ENCODE peak calls at places on chromosomes 2 and 18, in five cellular contexts. A, K, E, R and V are unnamed samples.

GRCh38 chr2:100752628-100753333 is 67.2 kb upstream of the NPAS2 start:
- DNase-seq in R (no peak), E (peak; percentile 67), K (no peak), A (peak; percentile 40), V (no peak)

GRCh38 chr2:85250045-85250444 is 77.7 kb downstream of the TGOLN2 start:
- DNase-seq in A (no peak), R (no peak), E (no peak), K (no peak), V (no peak)

GRCh38 chr18:10739152-10739551 is 213.3 kb downstream of the NAPG start:
- DNase-seq in E (no peak), K (no peak), A (no peak), R (no peak), V (no peak)

GRCh38 chr2:61327173-61327572 is 143.7 kb downstream of the USP34 start:
- DNase-seq in K (no peak), R (no peak), E (no peak), A (no peak), V (no peak)

GRCh38 chr2:215680605-215681598 is 245.0 kb upstream of the FN1 start:
- DNase-seq in K (no peak), A (no peak), E (peak; percentile 100), R (peak; percentile 50), V (no peak)

GRCh38 chr2:20378891-20379519 is 28.4 kb upstream of the PUM2 start:
- DNase-seq in E (peak; percentile 80), K (peak; percentile 60), A (peak; percentile 77), R (no peak), V (peak; percentile 81)

GRCh38 chr18:3596324-3597158 is 146.6 kb downstream of the TGIF1 start:
- DNase-seq in A (no peak), K (peak; percentile 81), E (peak; percentile 88), R (no peak), V (no peak)

GRCh38 chr2:196801986-196802385 is 2.5 kb upstream of the GTF3C3 start:
- DNase-seq in E (no peak), K (no peak), R (no peak), A (no peak), V (no peak)

GRCh38 chr2:112162956-112163355 is 24.8 kb downstream of the FBLN7 start:
- DNase-seq in K (no peak), A (no peak), R (no peak), E (no peak), V (no peak)

GRCh38 chr2:191740776-191741175 is 62.8 kb downstream of the NABP1 start:
- DNase-seq in E (no peak), A (no peak), K (no peak), R (no peak), V (no peak)
- TF ChIP-seq ESRRA in E (no peak), A (no peak), K (no peak), R (no peak), V (no peak)

GRCh38 chr2:239791727-239792648 is 233.2 kb downstream of the NDUFA10 start:
- DNase-seq in A (no peak), E (no peak), R (no peak), K (no peak), V (no peak)
- TF ChIP-seq MAX in A (no peak), E (no peak), R (no peak), K (no peak), V (no peak)

GRCh38 chr2:54724560-54725342 is 1.3 kb downstream of the EML6 start:
- DNase-seq in A (peak; percentile 30), E (no peak), K (peak; percentile 21), R (no peak), V (peak; percentile 44)
- TF ChIP-seq ESRRA in A (no peak), E (no peak), K (no peak), R (no peak), V (no peak)

GRCh38 chr2:194304191-194304590 is 1352.8 kb upstream of the SLC39A10 start:
- DNase-seq in A (no peak), K (no peak), E (no peak), R (no peak), V (no peak)

DNA sequence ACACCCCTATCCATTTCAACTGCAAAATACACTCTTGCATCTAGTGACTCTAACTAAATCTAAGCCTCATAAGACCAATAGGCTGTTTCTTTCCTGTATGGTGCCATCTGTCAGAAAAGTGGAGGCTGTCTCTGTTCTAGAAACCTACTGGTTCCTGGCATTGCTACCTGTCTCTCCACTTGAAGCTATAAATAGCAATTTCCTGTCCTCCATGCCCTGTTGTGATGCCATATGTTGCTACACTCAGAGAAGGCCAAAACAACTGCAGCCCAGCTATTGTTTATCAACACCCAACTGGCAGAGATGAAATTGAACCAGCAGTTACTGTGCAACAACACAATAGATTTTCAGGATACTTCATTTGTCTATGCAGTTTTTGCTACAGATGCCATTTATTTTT is 1355.1 kb upstream of the SLC39A10 start:
- DNase-seq in K (no peak), A (no peak), R (no peak), E (no peak), V (no peak)
- TF ChIP-seq MAX in K (no peak), A (no peak), R (no peak), E (no peak), V (no peak)